ENCODE peak calls at places on chromosomes 1 and 21, in five cellular contexts. R is amniotic stem cell; V is activated T-helper 1 cell treated with anti-CD3 and anti-CD28 coated beads, Interleukin-12 subunit alpha, Interleukin-12 subunit beta, Interleukin-2, Interleukin-4 antibody, amounts not matched to agents 30 ng/mL and 10 ng/mL and 1 ng/mL, durations not matched to agents 14 hours and 24 hours and 36 hours; G is HTR-8/SVneo; M is naive thymus-derived CD8-positive, alpha-beta T cell. L is an unnamed sample.

GRCh38 chr1:221908573-221908972 is 166.7 kb upstream of the DUSP10 start:
- DNase-seq in V (no peak), M (no peak), G (no peak), R (no peak), L (no peak)

GRCh38 chr1:211378844-211379243 is 52.2 kb downstream of the TRAF5 start:
- DNase-seq in M (no peak), R (peak), V (no peak), G (peak), L (no peak)

GRCh38 chr1:5725406-5725805 is 266.8 kb downstream of the NPHP4 start:
- DNase-seq in M (no peak), R (no peak), G (no peak), V (no peak), L (no peak)

GRCh38 chr21:34510148-34511142 is 1.6 kb downstream of the KCNE1 start:
- DNase-seq in R (peak), G (peak), V (no peak), M (no peak), L (peak)

GRCh38 chr1:15039017-15039648 is 114.4 kb upstream of the TMEM51 start:
- DNase-seq in V (no peak), R (no peak), M (no peak), G (no peak), L (no peak)

GRCh38 chr1:20713440-20713839 is 4.4 kb downstream of the KIF17 start:
- DNase-seq in M (no peak), V (no peak), G (no peak), R (no peak), L (no peak)

GRCh38 chr1:1599030-1599916 is 662 bp downstream of the FNDC10 start:
- DNase-seq in R (no peak), G (no peak), M (peak), V (peak), L (peak)

GRCh38 chr1:62676606-62677356 is 11.4 kb downstream of the DOCK7 start:
- DNase-seq in M (no peak), G (no peak), V (no peak), R (peak), L (no peak)

GRCh38 chr21:43278359-43278758 is 109.6 kb downstream of the CRYAA start:
- DNase-seq in G (no peak), V (no peak), R (no peak), M (no peak), L (no peak)

GRCh38 chr1:67004176-67004575 is 49.8 kb downstream of the SLC35D1 start:
- DNase-seq in G (no peak), V (no peak), R (no peak), M (no peak), L (no peak)

GRCh38 chr1:101992816-101993575 is 3.7 kb downstream of the OLFM3 start:
- DNase-seq in M (no peak), G (no peak), R (no peak), V (no peak), L (no peak)

GRCh38 chr1:201405484-201405831 is 6.3 kb upstream of the LAD1 start:
- DNase-seq in G (no peak), M (no peak), V (no peak), R (no peak), L (no peak)

GRCh38 chr1:176033879-176034278 is 173.2 kb downstream of the COP1 start:
- DNase-seq in V (no peak), R (no peak), M (no peak), G (no peak), L (no peak)

GRCh38 chr1:231603598-231604275 is 22.9 kb upstream of the DISC1 start:
- DNase-seq in G (peak), R (no peak), V (no peak), M (peak), L (peak)

GRCh38 chr1:212234431-212235298 is 50.5 kb upstream of the PPP2R5A start:
- DNase-seq in V (no peak), G (peak), M (no peak), R (peak), L (peak)

GRCh38 chr1:153245466-153245865 is 14.0 kb upstream of the LORICRIN start:
- DNase-seq in R (no peak), G (no peak), V (no peak), M (no peak), L (no peak)

GRCh38 chr1:175539986-175540385 is 203.4 kb downstream of the TNR start:
- DNase-seq in G (no peak), M (no peak), R (no peak), V (no peak), L (no peak)

GRCh38 chr1:245953876-245954660 is 553.0 kb downstream of the SMYD3 start:
- DNase-seq in M (peak), V (no peak), R (no peak), G (no peak), L (peak)

GRCh38 chr1:110554871-110555801 is 36.2 kb upstream of the KCNA10 start:
- DNase-seq in M (peak), G (no peak), R (no peak), V (peak), L (peak)

GRCh38 chr21:43600642-43601397 is 58.5 kb downstream of the HSF2BP start:
- DNase-seq in M (no peak), G (peak), R (peak), V (no peak), L (no peak)

GRCh38 chr1:53343831-53344668 is 16.2 kb upstream of the LRP8 start:
- DNase-seq in R (peak), G (no peak), V (no peak), M (no peak), L (peak)

GRCh38 chr21:39000496-39000895 is 182.8 kb downstream of the PSMG1 start:
- DNase-seq in R (no peak), G (no peak), V (no peak), M (no peak), L (peak)

GRCh38 chr1:56028879-56029278 is 550.5 kb downstream of the PLPP3 start:
- DNase-seq in R (no peak), M (no peak), G (no peak), V (no peak), L (no peak)